ENCODE peak calls at places on chromosomes 11 and 22, in nine cellular contexts. S is lower leg skin; I is GM12878; W is foreskin keratinocyte; D is kidney epithelial cell; J is CD4-positive, alpha-beta T cell; P is stomach; M is fibroblast of lung; A is thoracic aorta. Y is an unnamed sample.

GRCh38 chr11:117039897-117040296 is 58.3 kb downstream of the SIK3 start:
- DNase-seq in S (no peak), I (no peak), W (peak; percentile 38), D (no peak), J (no peak), P (no peak), M (no peak), A (no peak), Y (no peak)

GRCh38 chr11:69918938-69919650 is 99.9 kb upstream of the FGF3 start:
- DNase-seq in S (no peak), I (no peak), W (no peak), D (no peak), J (peak; percentile 52), P (peak; percentile 79), M (peak; percentile 64), A (peak; percentile 29), Y (peak; percentile 94)

GRCh38 chr11:119892311-119892808 is 163.4 kb upstream of the NECTIN1 start:
- DNase-seq in S (no peak), I (no peak), W (no peak), D (no peak), J (no peak), P (no peak), M (no peak), A (no peak), Y (no peak)

GRCh38 chr11:2940166-2940929 is 11.1 kb upstream of the PHLDA2 start:
- DNase-seq in S (no peak), I (no peak), W (peak; percentile 37), D (no peak), J (no peak), P (peak; percentile 70), M (no peak), A (no peak), Y (no peak)

GRCh38 chr11:27726981-27727380 is 26.7 kb upstream of the BDNF start:
- DNase-seq in S (no peak), I (no peak), W (no peak), D (no peak), J (no peak), P (no peak), M (no peak), A (no peak), Y (no peak)

GRCh38 chr11:65506770-65507485 is 8.1 kb downstream of the MALAT1 start:
- DNase-seq in S (no peak), I (no peak), W (peak; percentile 98), D (no peak), J (no peak), P (peak; percentile 56), M (peak; percentile 57), A (no peak), Y (no peak)

GRCh38 chr11:130439160-130439519 is 9.3 kb upstream of the ADAMTS15 start:
- DNase-seq in S (no peak), I (no peak), W (no peak), D (no peak), J (no peak), P (no peak), M (no peak), A (no peak), Y (no peak)

GRCh38 chr11:128678017-128678416 is 15.9 kb upstream of the FLI1 start:
- DNase-seq in S (no peak), I (no peak), W (no peak), D (no peak), J (no peak), P (no peak), M (no peak), A (no peak), Y (no peak)

GRCh38 chr11:45371251-45371749 is 85.2 kb upstream of the SYT13 start:
- DNase-seq in S (peak; percentile 24), I (no peak), W (peak; percentile 30), D (no peak), J (peak; percentile 38), P (peak; percentile 65), M (peak; percentile 61), A (no peak), Y (peak; percentile 89)

GRCh38 chr22:37353839-37354238 is 71.5 kb downstream of the CYTH4 start:
- DNase-seq in S (no peak), I (no peak), W (peak; percentile 83), D (peak; percentile 96), J (no peak), P (no peak), M (no peak), A (no peak), Y (no peak)

GRCh38 chr11:46663277-46663940 is 37.0 kb downstream of the ARHGAP1 start:
- DNase-seq in S (no peak), I (no peak), W (no peak), D (no peak), J (no peak), P (no peak), M (no peak), A (no peak), Y (no peak)

GRCh38 chr11:121523581-121524232 is 70.9 kb upstream of the SORL1-AS1 start:
- DNase-seq in S (no peak), I (no peak), W (no peak), D (no peak), J (no peak), P (no peak), M (no peak), A (no peak), Y (peak; percentile 59)

GRCh38 chr11:72646024-72646423 is 28.2 kb downstream of the PDE2A start:
- DNase-seq in S (no peak), I (no peak), W (no peak), D (no peak), J (no peak), P (no peak), M (no peak), A (no peak), Y (no peak)

DNA sequence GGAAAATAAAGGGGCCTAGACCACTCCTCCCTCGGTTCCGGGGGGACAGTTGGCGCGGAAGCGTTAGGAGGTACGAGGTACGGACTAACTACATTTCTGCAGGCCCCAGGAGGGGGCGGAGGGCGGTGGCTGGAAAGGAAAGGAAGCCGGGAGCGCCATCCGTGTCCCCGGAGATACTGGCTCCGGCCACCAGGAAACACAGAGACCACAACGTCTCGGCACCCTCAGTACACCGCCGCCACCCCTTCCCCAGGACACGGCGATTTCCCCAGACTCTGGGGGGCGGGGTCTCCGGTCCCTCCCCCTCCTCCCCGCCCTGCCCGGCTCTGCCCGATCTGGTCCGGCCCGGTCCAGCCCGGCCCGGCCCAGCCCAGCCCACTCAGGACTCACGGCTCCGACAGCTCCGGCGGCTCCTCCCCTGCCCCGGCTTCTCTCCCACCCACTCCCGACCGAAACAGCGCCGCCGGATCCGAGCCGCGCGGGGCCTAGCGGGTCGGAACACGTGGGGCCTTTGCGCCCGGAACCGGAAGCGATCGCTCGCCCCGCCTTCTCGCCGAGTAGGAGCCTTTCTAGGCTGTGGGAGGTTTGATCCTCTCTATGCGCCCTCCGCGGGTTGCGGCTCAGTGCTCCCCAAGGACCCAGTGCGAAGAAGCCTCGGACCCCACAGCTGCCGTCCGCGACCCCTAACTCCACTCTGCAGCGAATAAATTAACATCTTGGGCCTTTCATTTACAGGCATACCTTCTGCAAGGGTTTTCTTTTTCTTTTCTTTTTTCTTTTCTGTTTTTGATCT is at the start of gene ZNF202:
- DNase-seq in S (peak; percentile 88), I (peak; percentile 57), W (peak; percentile 73), D (peak; percentile 42), J (peak; percentile 88), P (peak; percentile 92), M (peak; percentile 91), A (peak; percentile 52), Y (peak; percentile 94)
- TF ChIP-seq CTCF in S (no peak), I (no peak), W (no peak), D (peak; percentile 0), J (no peak), P (no peak), M (peak; percentile 4), A (peak; percentile 29), Y (peak; percentile 31)

DNA sequence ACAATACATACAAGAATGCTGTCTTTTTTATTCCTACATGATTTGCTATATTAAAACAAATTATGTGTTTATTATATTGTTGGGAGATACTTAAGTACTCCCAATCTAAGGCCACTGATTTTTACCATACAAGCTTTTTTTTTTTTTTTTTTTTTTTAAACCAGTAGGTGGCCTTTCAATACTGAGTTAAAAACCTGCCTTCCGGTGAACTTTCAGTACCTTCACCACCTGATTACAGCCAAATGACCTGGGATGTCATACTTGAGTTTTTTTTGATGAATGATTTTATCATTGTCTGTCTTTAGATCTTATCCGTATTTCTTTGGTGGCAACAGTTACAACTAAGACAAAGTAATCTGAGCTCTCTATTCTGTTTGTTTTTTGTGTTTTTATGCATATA is 94.0 kb upstream of the FOLH1 start:
- DNase-seq in S (no peak), I (no peak), W (no peak), D (no peak), J (no peak), P (no peak), M (no peak), A (no peak), Y (no peak)
- TF ChIP-seq CTCF in S (no peak), I (no peak), W (no peak), D (no peak), J (no peak), P (no peak), M (no peak), A (no peak), Y (no peak)

DNA sequence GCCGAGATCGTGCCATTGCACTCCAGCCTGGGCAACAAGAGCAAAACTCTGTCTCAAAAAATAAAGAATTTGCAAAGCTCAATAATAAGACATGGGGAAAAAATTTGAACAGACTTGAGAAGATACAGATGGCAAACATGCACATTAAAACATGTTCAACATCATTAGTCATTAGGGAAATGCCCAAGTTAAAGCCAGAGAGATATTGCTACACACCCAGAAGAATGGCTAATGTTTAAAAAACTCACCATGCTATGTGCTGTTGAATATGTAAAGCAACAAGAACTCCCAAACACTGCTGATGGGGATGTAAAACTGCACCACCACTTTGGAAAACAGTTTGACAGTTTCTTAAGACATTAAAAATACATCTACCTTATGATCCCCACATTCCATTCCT is 12.6 kb downstream of the LRRC75B start:
- DNase-seq in S (no peak), I (no peak), W (peak; percentile 96), D (no peak), J (no peak), P (no peak), M (peak; percentile 87), A (no peak), Y (no peak)
- TF ChIP-seq CTCF in S (no peak), I (no peak), W (no peak), D (no peak), J (no peak), P (no peak), M (no peak), A (no peak), Y (no peak)

GRCh38 chr11:17651681-17652080 is 67.7 kb upstream of the MYOD1 start:
- DNase-seq in S (no peak), I (no peak), W (no peak), D (no peak), J (no peak), P (no peak), M (no peak), A (no peak), Y (no peak)

GRCh38 chr11:17651061-17651460 is 68.3 kb upstream of the MYOD1 start:
- DNase-seq in S (no peak), I (no peak), W (no peak), D (no peak), J (no peak), P (no peak), M (no peak), A (no peak), Y (no peak)

GRCh38 chr11:17649261-17649660 is 70.1 kb upstream of the MYOD1 start:
- DNase-seq in S (no peak), I (no peak), W (no peak), D (no peak), J (no peak), P (no peak), M (no peak), A (no peak), Y (no peak)

GRCh38 chr11:17649696-17650600 is 69.4 kb upstream of the MYOD1 start:
- DNase-seq in S (no peak), I (no peak), W (no peak), D (no peak), J (no peak), P (no peak), M (no peak), A (no peak), Y (no peak)

GRCh38 chr11:17650601-17650911 is 68.8 kb upstream of the MYOD1 start:
- DNase-seq in S (no peak), I (no peak), W (no peak), D (no peak), J (no peak), P (no peak), M (no peak), A (no peak), Y (no peak)
- TF ChIP-seq CTCF in S (no peak), I (no peak), W (no peak), D (no peak), J (no peak), P (no peak), M (no peak), A (no peak), Y (no peak)